ENCODE peak calls at places on chromosome 21, in four cellular contexts. J is A549, C is HepG2, U is K562. M is an unnamed sample.

GRCh38 chr21:45506836-45507522 is 35.3 kb downstream of the SLC19A1 start:
- DNase-seq in J (no peak), C (no peak), U (no peak), M (no peak)

GRCh38 chr21:45698493-45698947 is 55.0 kb downstream of the PCBP3 start:
- DNase-seq in J (no peak), C (no peak), U (no peak), M (no peak)

GRCh38 chr21:44583800-44584147 is 3.4 kb upstream of the KRTAP10-5 start:
- DNase-seq in J (no peak), C (no peak), U (no peak), M (no peak)

GRCh38 chr21:40706806-40707205 is 140.2 kb downstream of the DSCAM start:
- DNase-seq in J (no peak), C (no peak), U (no peak), M (no peak)

GRCh38 chr21:21688877-21689276 is 690.7 kb downstream of the NCAM2 start:
- DNase-seq in J (no peak), C (no peak), U (no peak), M (peak)

GRCh38 chr21:45387506-45387905 is 17.5 kb upstream of the COL18A1 start:
- DNase-seq in J (no peak), C (no peak), U (no peak), M (no peak)

GRCh38 chr21:45983981-45984551 is 2.5 kb downstream of the COL6A1 start:
- DNase-seq in J (no peak), C (no peak), U (peak), M (peak)

GRCh38 chr21:46425566-46425965 is 33.1 kb upstream of the DIP2A start:
- DNase-seq in J (no peak), C (no peak), U (no peak), M (no peak)

GRCh38 chr21:44903689-44904088 is 17.0 kb downstream of the ITGB2 start:
- DNase-seq in J (no peak), C (no peak), U (no peak), M (no peak)

GRCh38 chr21:42362198-42362597 is 4.1 kb downstream of the TFF1 start:
- DNase-seq in J (no peak), C (no peak), U (no peak), M (no peak)

GRCh38 chr21:43938751-43939442 is 73.2 kb upstream of the TRAPPC10 start:
- DNase-seq in J (peak), C (peak), U (peak), M (peak)

GRCh38 chr21:21605502-21605901 is 607.3 kb downstream of the NCAM2 start:
- DNase-seq in J (no peak), C (no peak), U (no peak), M (no peak)

GRCh38 chr21:42221581-42222345 is 2.8 kb downstream of the ABCG1 start:
- DNase-seq in J (no peak), C (no peak), U (no peak), M (no peak)

GRCh38 chr21:43868461-43868860 is 3.4 kb downstream of the AGPAT3 start:
- DNase-seq in J (no peak), C (no peak), U (no peak), M (no peak)

GRCh38 chr21:44720170-44720569 is 8.8 kb upstream of the TSPEAR start:
- DNase-seq in J (no peak), C (no peak), U (no peak), M (no peak)

GRCh38 chr21:33171584-33172169 is 58.1 kb upstream of the IFNAR2 start:
- DNase-seq in J (no peak), C (no peak), U (no peak), M (no peak)
- TF ChIP-seq NR3C1 in J (no peak), C (no peak), U (no peak), M (no peak)

GRCh38 chr21:35025206-35026152 is 23.6 kb downstream of the RUNX1 start:
- DNase-seq in J (no peak), C (no peak), U (no peak), M (no peak)
- TF ChIP-seq NR3C1 in J (no peak), C (no peak), U (no peak), M (no peak)

DNA sequence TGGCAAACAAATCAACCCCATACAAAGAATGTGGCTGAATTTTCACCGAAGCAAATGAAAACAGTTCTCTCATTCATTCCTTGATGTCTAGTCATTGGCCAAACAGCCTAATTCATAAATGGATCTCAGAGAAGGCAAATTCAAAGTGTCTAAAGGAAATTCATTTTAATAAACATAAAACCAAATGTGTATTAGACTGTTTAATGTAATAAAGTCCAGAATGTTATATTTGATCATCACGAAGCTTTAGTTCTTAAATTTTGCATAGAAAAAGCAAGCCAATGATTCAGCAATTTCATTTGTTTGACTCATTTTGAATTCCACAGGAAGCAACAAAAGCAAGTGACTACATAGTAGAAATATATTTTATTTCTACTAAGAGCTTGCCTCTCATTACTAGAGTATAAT is 379.2 kb upstream of the ADAMTS5 start:
- DNase-seq in J (no peak), C (no peak), U (no peak), M (no peak)
- TF ChIP-seq NR3C1 in J (no peak), C (no peak), U (no peak), M (no peak)

GRCh38 chr21:38784458-38785266 is 21.1 kb upstream of the ETS2 start:
- DNase-seq in J (no peak), C (peak), U (no peak), M (no peak)
- TF ChIP-seq NR3C1 in J (no peak), C (no peak), U (no peak), M (no peak)

DNA sequence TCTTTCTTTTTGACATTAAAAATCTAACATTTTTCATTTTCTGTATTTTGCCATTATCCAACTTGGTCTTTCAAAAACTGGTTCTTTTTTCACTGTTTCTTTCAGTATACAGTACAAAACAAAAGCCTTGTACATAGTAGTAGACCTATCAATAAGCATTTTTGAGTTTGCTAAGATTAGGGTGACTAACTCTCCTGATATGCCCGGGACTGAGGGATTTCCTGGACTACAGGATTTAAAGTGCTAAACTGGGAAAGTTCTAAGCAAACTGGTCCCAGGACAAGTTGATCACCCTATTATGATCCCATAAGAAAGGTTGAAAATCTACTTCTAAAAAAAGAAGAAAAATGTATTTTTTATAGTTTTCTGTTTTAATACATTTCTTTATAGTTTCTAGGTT is 120.9 kb downstream of the USP25 start:
- DNase-seq in J (peak), C (peak), U (no peak), M (no peak)
- TF ChIP-seq NR3C1 in J (no peak), C (no peak), U (no peak), M (no peak)

GRCh38 chr21:17793675-17794123 is 25.5 kb downstream of the C21orf91 start:
- DNase-seq in J (no peak), C (no peak), U (no peak), M (no peak)
- TF ChIP-seq NR3C1 in J (no peak), C (no peak), U (no peak), M (no peak)

GRCh38 chr21:29371464-29371863 is 72.7 kb downstream of the BACH1 start:
- DNase-seq in J (no peak), C (no peak), U (no peak), M (no peak)

GRCh38 chr21:29374481-29374880 is 75.8 kb downstream of the BACH1 start:
- DNase-seq in J (no peak), C (no peak), U (no peak), M (no peak)

GRCh38 chr21:29367335-29367734 is 68.6 kb downstream of the BACH1 start:
- DNase-seq in J (no peak), C (no peak), U (no peak), M (no peak)

GRCh38 chr21:29376556-29376955 is 77.8 kb downstream of the BACH1 start:
- DNase-seq in J (peak), C (peak), U (peak), M (peak)

GRCh38 chr21:29372063-29372802 is 73.5 kb downstream of the BACH1 start:
- DNase-seq in J (peak), C (peak), U (peak), M (peak)
- TF ChIP-seq NR3C1 in J (no peak), C (no peak), U (no peak), M (no peak)

GRCh38 chr21:32712641-32713040 is 15.2 kb downstream of the SYNJ1 start:
- DNase-seq in J (no peak), C (no peak), U (no peak), M (no peak)
- TF ChIP-seq NR3C1 in J (no peak), C (no peak), U (no peak), M (no peak)

DNA sequence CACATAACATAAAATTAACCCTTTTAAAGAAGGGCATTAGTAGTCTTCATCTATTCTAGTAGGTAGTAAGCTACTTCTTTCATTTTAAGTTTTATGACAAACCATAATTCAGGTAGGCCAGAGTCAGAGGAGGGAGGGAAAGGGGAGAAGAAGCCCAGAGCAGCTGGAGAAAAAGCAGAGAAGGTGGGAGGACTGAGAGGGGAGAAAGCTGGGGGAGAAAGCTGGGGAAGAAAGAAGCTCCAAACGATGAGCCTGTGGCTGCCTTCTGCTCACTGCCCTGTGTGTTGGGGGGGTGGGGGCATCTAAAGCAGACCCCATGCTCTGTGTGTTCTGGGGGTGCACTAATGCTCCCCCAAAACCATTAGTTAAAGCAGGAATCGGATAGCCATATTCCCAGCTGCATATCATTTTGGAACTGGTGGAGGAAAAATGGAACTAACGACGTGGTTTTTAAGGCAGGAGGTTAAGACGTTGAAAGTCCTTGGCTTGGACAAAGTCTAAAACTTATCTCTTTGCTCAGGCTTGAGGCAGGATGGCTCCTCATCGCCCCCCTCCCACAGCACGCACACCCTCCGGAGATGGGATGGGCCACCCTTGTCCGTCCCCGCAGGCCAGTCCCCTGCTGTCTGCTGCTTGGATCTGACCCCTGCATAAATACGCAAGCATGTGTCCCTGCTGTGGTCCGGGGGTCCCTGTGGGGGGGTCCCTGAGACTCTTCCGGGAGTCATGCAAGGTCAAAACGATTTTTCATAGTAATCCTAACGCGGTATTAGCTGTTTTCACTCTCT is 184.2 kb downstream of the DYRK1A start:
- DNase-seq in J (no peak), C (no peak), U (peak), M (no peak)
- TF ChIP-seq NR3C1 in J (no peak), C (no peak), U (no peak), M (no peak)